ENCODE peak calls at places on chromosome X, in ten cellular contexts. One of them, this sample, is unnamed.

GRCh38 chrX:136768469-136769084 is 12.2 kb downstream of the ARHGEF6 start:
- DNase-seq in adrenal gland: peak; percentile 40
- DNase-seq in aorta: peak; percentile 72
- DNase-seq in MM.1S: no peak
- DNase-seq in lower lobe of right lung: peak; percentile 48
- DNase-seq in WERI-Rb-1: no peak
- DNase-seq in right lobe of liver: no peak
- DNase-seq in AG04450: peak; percentile 30
- DNase-seq in CD8-positive, alpha-beta memory T cell: no peak
- DNase-seq in HepG2: no peak
- DNase-seq in this sample: peak; percentile 5

GRCh38 chrX:136063340-136064079 is 78.3 kb downstream of the SLC9A6 start:
- DNase-seq in adrenal gland: no peak
- DNase-seq in aorta: peak; percentile 56
- DNase-seq in MM.1S: no peak
- DNase-seq in lower lobe of right lung: peak; percentile 49
- DNase-seq in WERI-Rb-1: no peak
- DNase-seq in right lobe of liver: no peak
- DNase-seq in AG04450: no peak
- DNase-seq in CD8-positive, alpha-beta memory T cell: no peak
- DNase-seq in HepG2: no peak
- DNase-seq in this sample: no peak

GRCh38 chrX:128518508-128518907 is 466.3 kb upstream of the ACTRT1 start:
- DNase-seq in adrenal gland: no peak
- DNase-seq in aorta: no peak
- DNase-seq in MM.1S: peak; percentile 62
- DNase-seq in lower lobe of right lung: no peak
- DNase-seq in WERI-Rb-1: peak; percentile 17
- DNase-seq in right lobe of liver: no peak
- DNase-seq in AG04450: no peak
- DNase-seq in CD8-positive, alpha-beta memory T cell: no peak
- DNase-seq in HepG2: peak; percentile 6
- DNase-seq in this sample: no peak

GRCh38 chrX:39899876-39900787 is 197.6 kb downstream of the BCOR start:
- DNase-seq in adrenal gland: no peak
- DNase-seq in aorta: no peak
- DNase-seq in MM.1S: no peak
- DNase-seq in lower lobe of right lung: no peak
- DNase-seq in WERI-Rb-1: peak; percentile 30
- DNase-seq in right lobe of liver: no peak
- DNase-seq in AG04450: no peak
- DNase-seq in CD8-positive, alpha-beta memory T cell: no peak
- DNase-seq in HepG2: no peak
- DNase-seq in this sample: peak; percentile 29

GRCh38 chrX:76802698-76803097 is 375.2 kb downstream of the MAGEE1 start:
- DNase-seq in adrenal gland: no peak
- DNase-seq in aorta: no peak
- DNase-seq in MM.1S: no peak
- DNase-seq in lower lobe of right lung: no peak
- DNase-seq in WERI-Rb-1: no peak
- DNase-seq in right lobe of liver: no peak
- DNase-seq in AG04450: no peak
- DNase-seq in CD8-positive, alpha-beta memory T cell: no peak
- DNase-seq in HepG2: no peak
- DNase-seq in this sample: no peak

GRCh38 chrX:13265549-13266132 is 54.2 kb downstream of the ATXN3L start:
- DNase-seq in adrenal gland: no peak
- DNase-seq in aorta: no peak
- DNase-seq in MM.1S: no peak
- DNase-seq in lower lobe of right lung: no peak
- DNase-seq in WERI-Rb-1: no peak
- DNase-seq in right lobe of liver: no peak
- DNase-seq in AG04450: no peak
- DNase-seq in CD8-positive, alpha-beta memory T cell: no peak
- DNase-seq in HepG2: no peak
- DNase-seq in this sample: no peak

GRCh38 chrX:47645530-47645929 is 4.8 kb downstream of the ELK1 start:
- DNase-seq in adrenal gland: no peak
- DNase-seq in aorta: no peak
- DNase-seq in MM.1S: no peak
- DNase-seq in lower lobe of right lung: no peak
- DNase-seq in WERI-Rb-1: no peak
- DNase-seq in right lobe of liver: no peak
- DNase-seq in AG04450: no peak
- DNase-seq in CD8-positive, alpha-beta memory T cell: no peak
- DNase-seq in HepG2: no peak
- DNase-seq in this sample: peak; percentile 34

GRCh38 chrX:30027636-30028035 is 187.7 kb upstream of the MAGEB2 start:
- DNase-seq in adrenal gland: no peak
- DNase-seq in aorta: no peak
- DNase-seq in MM.1S: no peak
- DNase-seq in lower lobe of right lung: no peak
- DNase-seq in WERI-Rb-1: no peak
- DNase-seq in right lobe of liver: no peak
- DNase-seq in AG04450: no peak
- DNase-seq in CD8-positive, alpha-beta memory T cell: no peak
- DNase-seq in HepG2: no peak
- DNase-seq in this sample: no peak

GRCh38 chrX:2284601-2285000 is 216.2 kb downstream of the DHRSX start:
- DNase-seq in adrenal gland: no peak
- DNase-seq in aorta: no peak
- DNase-seq in MM.1S: no peak
- DNase-seq in lower lobe of right lung: no peak
- DNase-seq in WERI-Rb-1: no peak
- DNase-seq in right lobe of liver: no peak
- DNase-seq in AG04450: no peak
- DNase-seq in CD8-positive, alpha-beta memory T cell: no peak
- DNase-seq in HepG2: no peak
- DNase-seq in this sample: no peak

GRCh38 chrX:38112566-38112965 is 106.2 kb downstream of the SYTL5 start:
- DNase-seq in adrenal gland: no peak
- DNase-seq in aorta: no peak
- DNase-seq in MM.1S: peak; percentile 67
- DNase-seq in lower lobe of right lung: no peak
- DNase-seq in WERI-Rb-1: no peak
- DNase-seq in right lobe of liver: no peak
- DNase-seq in AG04450: no peak
- DNase-seq in CD8-positive, alpha-beta memory T cell: no peak
- DNase-seq in HepG2: no peak
- DNase-seq in this sample: no peak

GRCh38 chrX:36214924-36215323 is 295.4 kb downstream of the CFAP47 start:
- DNase-seq in adrenal gland: no peak
- DNase-seq in aorta: no peak
- DNase-seq in MM.1S: no peak
- DNase-seq in lower lobe of right lung: no peak
- DNase-seq in WERI-Rb-1: no peak
- DNase-seq in right lobe of liver: no peak
- DNase-seq in AG04450: no peak
- DNase-seq in CD8-positive, alpha-beta memory T cell: no peak
- DNase-seq in HepG2: no peak
- DNase-seq in this sample: no peak

GRCh38 chrX:56762220-56762619 is 33.2 kb downstream of the NBDY start:
- DNase-seq in adrenal gland: no peak
- DNase-seq in aorta: no peak
- DNase-seq in MM.1S: peak; percentile 63
- DNase-seq in lower lobe of right lung: no peak
- DNase-seq in WERI-Rb-1: no peak
- DNase-seq in right lobe of liver: no peak
- DNase-seq in AG04450: no peak
- DNase-seq in CD8-positive, alpha-beta memory T cell: no peak
- DNase-seq in HepG2: no peak
- DNase-seq in this sample: no peak
- H3K27ac ChIP-seq in adrenal gland: no peak overlapping the region
- H3K27ac ChIP-seq in aorta: no peak overlapping the region
- H3K27ac ChIP-seq in MM.1S: peak overlapping the region; percentile 90
- H3K27ac ChIP-seq in lower lobe of right lung: no peak overlapping the region
- H3K27ac ChIP-seq in WERI-Rb-1: no peak overlapping the region
- H3K27ac ChIP-seq in right lobe of liver: no peak overlapping the region
- H3K27ac ChIP-seq in AG04450: no peak overlapping the region
- H3K27ac ChIP-seq in CD8-positive, alpha-beta memory T cell: no peak overlapping the region
- H3K27ac ChIP-seq in HepG2: no peak overlapping the region
- H3K27ac ChIP-seq in this sample: no peak overlapping the region

GRCh38 chrX:5656544-5656943 is 572.1 kb downstream of the NLGN4X start:
- DNase-seq in adrenal gland: no peak
- DNase-seq in aorta: no peak
- DNase-seq in MM.1S: no peak
- DNase-seq in lower lobe of right lung: no peak
- DNase-seq in WERI-Rb-1: no peak
- DNase-seq in right lobe of liver: no peak
- DNase-seq in AG04450: no peak
- DNase-seq in CD8-positive, alpha-beta memory T cell: no peak
- DNase-seq in HepG2: no peak
- DNase-seq in this sample: no peak

GRCh38 chrX:5646818-5647217 is 581.8 kb downstream of the NLGN4X start:
- DNase-seq in adrenal gland: no peak
- DNase-seq in aorta: no peak
- DNase-seq in MM.1S: peak; percentile 84
- DNase-seq in lower lobe of right lung: no peak
- DNase-seq in WERI-Rb-1: no peak
- DNase-seq in right lobe of liver: no peak
- DNase-seq in AG04450: no peak
- DNase-seq in CD8-positive, alpha-beta memory T cell: no peak
- DNase-seq in HepG2: no peak
- DNase-seq in this sample: no peak

GRCh38 chrX:5648941-5649568 is 579.6 kb downstream of the NLGN4X start:
- DNase-seq in adrenal gland: no peak
- DNase-seq in aorta: no peak
- DNase-seq in MM.1S: no peak
- DNase-seq in lower lobe of right lung: no peak
- DNase-seq in WERI-Rb-1: no peak
- DNase-seq in right lobe of liver: no peak
- DNase-seq in AG04450: no peak
- DNase-seq in CD8-positive, alpha-beta memory T cell: no peak
- DNase-seq in HepG2: no peak
- DNase-seq in this sample: no peak

DNA sequence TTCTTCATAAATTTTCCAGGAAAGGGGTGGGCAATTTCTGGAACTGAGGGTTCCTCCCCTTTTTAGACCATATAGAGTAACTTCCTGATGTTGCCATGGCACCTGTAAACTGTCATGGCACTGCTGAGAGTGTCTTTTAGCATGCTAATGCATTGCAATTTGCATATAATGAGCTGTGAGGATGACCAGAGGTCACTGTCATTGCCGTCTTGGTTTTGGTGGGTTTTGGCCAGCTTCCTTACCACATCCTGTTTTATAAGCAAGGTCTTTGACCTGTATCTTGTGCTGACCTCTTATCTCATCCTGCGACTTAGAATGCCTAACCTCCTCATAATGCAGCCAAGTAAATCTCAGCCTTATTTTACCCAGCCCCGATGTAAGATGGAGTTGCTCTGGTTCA is 577.8 kb downstream of the NLGN4X start:
- DNase-seq in adrenal gland: no peak
- DNase-seq in aorta: no peak
- DNase-seq in MM.1S: peak; percentile 35
- DNase-seq in lower lobe of right lung: no peak
- DNase-seq in WERI-Rb-1: no peak
- DNase-seq in right lobe of liver: no peak
- DNase-seq in AG04450: no peak
- DNase-seq in CD8-positive, alpha-beta memory T cell: no peak
- DNase-seq in HepG2: no peak
- DNase-seq in this sample: no peak
- H3K27ac ChIP-seq in adrenal gland: no peak overlapping the region
- H3K27ac ChIP-seq in aorta: no peak overlapping the region
- H3K27ac ChIP-seq in MM.1S: no peak overlapping the region
- H3K27ac ChIP-seq in lower lobe of right lung: no peak overlapping the region
- H3K27ac ChIP-seq in WERI-Rb-1: no peak overlapping the region
- H3K27ac ChIP-seq in right lobe of liver: no peak overlapping the region
- H3K27ac ChIP-seq in AG04450: no peak overlapping the region
- H3K27ac ChIP-seq in CD8-positive, alpha-beta memory T cell: no peak overlapping the region
- H3K27ac ChIP-seq in HepG2: no peak overlapping the region
- H3K27ac ChIP-seq in this sample: no peak overlapping the region

GRCh38 chrX:11341274-11342256 is 48.4 kb downstream of the AMELX start:
- DNase-seq in adrenal gland: peak; percentile 36
- DNase-seq in aorta: peak; percentile 81
- DNase-seq in MM.1S: no peak
- DNase-seq in lower lobe of right lung: peak; percentile 63
- DNase-seq in WERI-Rb-1: no peak
- DNase-seq in right lobe of liver: peak; percentile 75
- DNase-seq in AG04450: no peak
- DNase-seq in CD8-positive, alpha-beta memory T cell: no peak
- DNase-seq in HepG2: no peak
- DNase-seq in this sample: peak; percentile 17
- H3K27ac ChIP-seq in adrenal gland: peak overlapping the region; percentile 79
- H3K27ac ChIP-seq in aorta: no peak overlapping the region
- H3K27ac ChIP-seq in MM.1S: no peak overlapping the region
- H3K27ac ChIP-seq in lower lobe of right lung: peak overlapping the region; percentile 41
- H3K27ac ChIP-seq in WERI-Rb-1: no peak overlapping the region
- H3K27ac ChIP-seq in right lobe of liver: peak overlapping the region; percentile 58
- H3K27ac ChIP-seq in AG04450: no peak overlapping the region
- H3K27ac ChIP-seq in CD8-positive, alpha-beta memory T cell: no peak overlapping the region
- H3K27ac ChIP-seq in HepG2: no peak overlapping the region
- H3K27ac ChIP-seq in this sample: no peak overlapping the region

GRCh38 chrX:106932960-106933537 is 12.8 kb downstream of the CLDN2 start:
- DNase-seq in adrenal gland: no peak
- DNase-seq in aorta: no peak
- DNase-seq in MM.1S: no peak
- DNase-seq in lower lobe of right lung: no peak
- DNase-seq in WERI-Rb-1: no peak
- DNase-seq in right lobe of liver: no peak
- DNase-seq in AG04450: no peak
- DNase-seq in CD8-positive, alpha-beta memory T cell: no peak
- DNase-seq in HepG2: no peak
- DNase-seq in this sample: no peak

GRCh38 chrX:106935175-106935574 is 15.0 kb downstream of the CLDN2 start:
- DNase-seq in adrenal gland: no peak
- DNase-seq in aorta: no peak
- DNase-seq in MM.1S: no peak
- DNase-seq in lower lobe of right lung: no peak
- DNase-seq in WERI-Rb-1: no peak
- DNase-seq in right lobe of liver: no peak
- DNase-seq in AG04450: no peak
- DNase-seq in CD8-positive, alpha-beta memory T cell: no peak
- DNase-seq in HepG2: no peak
- DNase-seq in this sample: peak; percentile 14

GRCh38 chrX:106931831-106932491 is 11.8 kb downstream of the CLDN2 start:
- DNase-seq in adrenal gland: no peak
- DNase-seq in aorta: no peak
- DNase-seq in MM.1S: no peak
- DNase-seq in lower lobe of right lung: no peak
- DNase-seq in WERI-Rb-1: no peak
- DNase-seq in right lobe of liver: no peak
- DNase-seq in AG04450: no peak
- DNase-seq in CD8-positive, alpha-beta memory T cell: no peak
- DNase-seq in HepG2: peak; percentile 36
- DNase-seq in this sample: no peak

GRCh38 chrX:106932492-106932923 is 12.3 kb downstream of the CLDN2 start:
- DNase-seq in adrenal gland: peak; percentile 42
- DNase-seq in aorta: no peak
- DNase-seq in MM.1S: no peak
- DNase-seq in lower lobe of right lung: no peak
- DNase-seq in WERI-Rb-1: no peak
- DNase-seq in right lobe of liver: peak; percentile 62
- DNase-seq in AG04450: no peak
- DNase-seq in CD8-positive, alpha-beta memory T cell: no peak
- DNase-seq in HepG2: peak; percentile 78
- DNase-seq in this sample: no peak

DNA sequence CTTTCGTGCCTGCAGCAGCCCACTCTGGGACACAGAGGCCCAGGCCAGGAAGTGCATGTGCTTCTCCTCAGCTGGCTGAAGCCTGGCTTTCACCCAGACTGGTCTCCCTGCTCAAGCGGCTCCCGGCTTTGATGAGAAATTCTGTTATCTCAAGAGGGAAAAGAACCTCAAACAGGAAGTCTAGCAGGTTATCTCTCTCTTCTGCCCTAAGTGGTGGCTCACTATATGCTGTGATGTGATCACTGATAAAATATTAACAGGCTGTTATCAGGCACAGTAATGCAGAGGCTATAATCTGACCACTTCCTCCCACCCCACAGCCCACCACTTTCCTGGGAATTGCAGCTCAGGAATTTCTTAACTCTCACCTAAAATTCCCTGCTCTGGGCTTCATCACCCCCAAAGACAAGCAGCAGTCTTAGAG is 13.3 kb downstream of the CLDN2 start:
- DNase-seq in adrenal gland: peak; percentile 50
- DNase-seq in aorta: no peak
- DNase-seq in MM.1S: no peak
- DNase-seq in lower lobe of right lung: no peak
- DNase-seq in WERI-Rb-1: no peak
- DNase-seq in right lobe of liver: peak; percentile 52
- DNase-seq in AG04450: no peak
- DNase-seq in CD8-positive, alpha-beta memory T cell: no peak
- DNase-seq in HepG2: peak; percentile 89
- DNase-seq in this sample: peak; percentile 78
- H3K27ac ChIP-seq in adrenal gland: peak overlapping the region; percentile 74
- H3K27ac ChIP-seq in aorta: no peak overlapping the region
- H3K27ac ChIP-seq in MM.1S: no peak overlapping the region
- H3K27ac ChIP-seq in lower lobe of right lung: no peak overlapping the region
- H3K27ac ChIP-seq in WERI-Rb-1: no peak overlapping the region
- H3K27ac ChIP-seq in right lobe of liver: peak overlapping the region; percentile 77
- H3K27ac ChIP-seq in AG04450: no peak overlapping the region
- H3K27ac ChIP-seq in CD8-positive, alpha-beta memory T cell: no peak overlapping the region
- H3K27ac ChIP-seq in HepG2: peak overlapping the region; percentile 90
- H3K27ac ChIP-seq in this sample: peak overlapping the region; percentile 43

This sample was measured in thyroid gland.